ENCODE peak calls at places on chromosomes 4 and X, in seven cellular contexts. One of them, this sample, is unnamed.

GRCh38 chr4:41963105-41963504 is 18.5 kb upstream of the DCAF4L1 start:
- DNase-seq in AG10803: peak
- DNase-seq in cardiac muscle cell: peak
- DNase-seq in foreskin fibroblast: peak
- DNase-seq in psoas muscle: no peak
- DNase-seq in IMR-90: peak
- DNase-seq in A673: peak
- DNase-seq in this sample: no peak

GRCh38 chr4:105257817-105258495 is 111.3 kb downstream of the TET2 start:
- DNase-seq in AG10803: no peak
- DNase-seq in cardiac muscle cell: no peak
- DNase-seq in foreskin fibroblast: no peak
- DNase-seq in psoas muscle: no peak
- DNase-seq in IMR-90: no peak
- DNase-seq in A673: no peak
- DNase-seq in this sample: no peak

GRCh38 chrX:84219551-84219950 is 31.6 kb upstream of the RPS6KA6 start:
- DNase-seq in AG10803: no peak
- DNase-seq in cardiac muscle cell: no peak
- DNase-seq in foreskin fibroblast: no peak
- DNase-seq in psoas muscle: no peak
- DNase-seq in IMR-90: no peak
- DNase-seq in A673: no peak
- DNase-seq in this sample: no peak

GRCh38 chr4:26803462-26803861 is 57.2 kb upstream of the STIM2 start:
- DNase-seq in AG10803: peak
- DNase-seq in cardiac muscle cell: peak
- DNase-seq in foreskin fibroblast: peak
- DNase-seq in psoas muscle: no peak
- DNase-seq in IMR-90: no peak
- DNase-seq in A673: peak
- DNase-seq in this sample: no peak

GRCh38 chr4:73727685-73728084 is 12.7 kb upstream of the CXCL8 start:
- DNase-seq in AG10803: no peak
- DNase-seq in cardiac muscle cell: no peak
- DNase-seq in foreskin fibroblast: no peak
- DNase-seq in psoas muscle: no peak
- DNase-seq in IMR-90: no peak
- DNase-seq in A673: no peak
- DNase-seq in this sample: no peak

GRCh38 chrX:119145241-119145653 is 17.6 kb upstream of the KIAA1210 start:
- DNase-seq in AG10803: peak
- DNase-seq in cardiac muscle cell: peak
- DNase-seq in foreskin fibroblast: peak
- DNase-seq in psoas muscle: no peak
- DNase-seq in IMR-90: no peak
- DNase-seq in A673: peak
- DNase-seq in this sample: no peak

GRCh38 chrX:82384401-82384800 is 1123.7 kb upstream of the POU3F4 start:
- DNase-seq in AG10803: no peak
- DNase-seq in cardiac muscle cell: no peak
- DNase-seq in foreskin fibroblast: no peak
- DNase-seq in psoas muscle: no peak
- DNase-seq in IMR-90: no peak
- DNase-seq in A673: no peak
- DNase-seq in this sample: no peak

GRCh38 chr4:74527049-74527448 is 82.1 kb downstream of the AREG start:
- DNase-seq in AG10803: no peak
- DNase-seq in cardiac muscle cell: no peak
- DNase-seq in foreskin fibroblast: peak
- DNase-seq in psoas muscle: no peak
- DNase-seq in IMR-90: no peak
- DNase-seq in A673: no peak
- DNase-seq in this sample: no peak

GRCh38 chr4:80308466-80308822 is 27.1 kb upstream of the CFAP299 start:
- DNase-seq in AG10803: no peak
- DNase-seq in cardiac muscle cell: no peak
- DNase-seq in foreskin fibroblast: no peak
- DNase-seq in psoas muscle: no peak
- DNase-seq in IMR-90: no peak
- DNase-seq in A673: no peak
- DNase-seq in this sample: no peak

GRCh38 chr4:118783887-118784286 is 52.0 kb downstream of the SEC24D start:
- DNase-seq in AG10803: peak
- DNase-seq in cardiac muscle cell: no peak
- DNase-seq in foreskin fibroblast: peak
- DNase-seq in psoas muscle: peak
- DNase-seq in IMR-90: peak
- DNase-seq in A673: peak
- DNase-seq in this sample: no peak

GRCh38 chrX:153966841-153967535 is 4.6 kb downstream of the HCFC1 start:
- DNase-seq in AG10803: no peak
- DNase-seq in cardiac muscle cell: no peak
- DNase-seq in foreskin fibroblast: peak
- DNase-seq in psoas muscle: no peak
- DNase-seq in IMR-90: peak
- DNase-seq in A673: no peak
- DNase-seq in this sample: no peak

GRCh38 chr4:122010610-122011009 is 58.8 kb upstream of the TRPC3 start:
- DNase-seq in AG10803: peak
- DNase-seq in cardiac muscle cell: no peak
- DNase-seq in foreskin fibroblast: peak
- DNase-seq in psoas muscle: no peak
- DNase-seq in IMR-90: peak
- DNase-seq in A673: no peak
- DNase-seq in this sample: peak

GRCh38 chr4:127709456-127709855 is 20.7 kb upstream of the SLC25A31 start:
- DNase-seq in AG10803: peak
- DNase-seq in cardiac muscle cell: no peak
- DNase-seq in foreskin fibroblast: no peak
- DNase-seq in psoas muscle: no peak
- DNase-seq in IMR-90: no peak
- DNase-seq in A673: no peak
- DNase-seq in this sample: no peak

GRCh38 chr4:71293705-71294104 is 45.1 kb upstream of the SLC4A4 start:
- DNase-seq in AG10803: peak
- DNase-seq in cardiac muscle cell: no peak
- DNase-seq in foreskin fibroblast: peak
- DNase-seq in psoas muscle: no peak
- DNase-seq in IMR-90: peak
- DNase-seq in A673: no peak
- DNase-seq in this sample: no peak

GRCh38 chr4:128191115-128191897 is 96.3 kb downstream of the PGRMC2 start:
- DNase-seq in AG10803: peak
- DNase-seq in cardiac muscle cell: peak
- DNase-seq in foreskin fibroblast: peak
- DNase-seq in psoas muscle: peak
- DNase-seq in IMR-90: peak
- DNase-seq in A673: peak
- DNase-seq in this sample: peak

GRCh38 chrX:55546956-55547355 is 57.3 kb upstream of the USP51 start:
- DNase-seq in AG10803: no peak
- DNase-seq in cardiac muscle cell: no peak
- DNase-seq in foreskin fibroblast: no peak
- DNase-seq in psoas muscle: no peak
- DNase-seq in IMR-90: no peak
- DNase-seq in A673: no peak
- DNase-seq in this sample: no peak

GRCh38 chr4:8337083-8337482 is 67.5 kb downstream of the HTRA3 start:
- DNase-seq in AG10803: no peak
- DNase-seq in cardiac muscle cell: no peak
- DNase-seq in foreskin fibroblast: no peak
- DNase-seq in psoas muscle: no peak
- DNase-seq in IMR-90: no peak
- DNase-seq in A673: no peak
- DNase-seq in this sample: no peak

GRCh38 chr4:182921608-182922007 is 4.4 kb upstream of the DCTD start:
- DNase-seq in AG10803: no peak
- DNase-seq in cardiac muscle cell: no peak
- DNase-seq in foreskin fibroblast: no peak
- DNase-seq in psoas muscle: no peak
- DNase-seq in IMR-90: no peak
- DNase-seq in A673: no peak
- DNase-seq in this sample: no peak

GRCh38 chr4:67928547-67928946 is 34.7 kb downstream of the TMPRSS11A start:
- DNase-seq in AG10803: no peak
- DNase-seq in cardiac muscle cell: peak
- DNase-seq in foreskin fibroblast: no peak
- DNase-seq in psoas muscle: no peak
- DNase-seq in IMR-90: no peak
- DNase-seq in A673: no peak
- DNase-seq in this sample: no peak

GRCh38 chrX:134173541-134174272 is 63.3 kb upstream of the CCDC160 start:
- DNase-seq in AG10803: no peak
- DNase-seq in cardiac muscle cell: peak
- DNase-seq in foreskin fibroblast: no peak
- DNase-seq in psoas muscle: no peak
- DNase-seq in IMR-90: no peak
- DNase-seq in A673: no peak
- DNase-seq in this sample: no peak

GRCh38 chr4:14196141-14196540 is 568.6 kb upstream of the BOD1L1 start:
- DNase-seq in AG10803: peak
- DNase-seq in cardiac muscle cell: peak
- DNase-seq in foreskin fibroblast: peak
- DNase-seq in psoas muscle: peak
- DNase-seq in IMR-90: peak
- DNase-seq in A673: peak
- DNase-seq in this sample: no peak

GRCh38 chrX:107894038-107894437 is 68.4 kb downstream of the MID2 start:
- DNase-seq in AG10803: peak
- DNase-seq in cardiac muscle cell: peak
- DNase-seq in foreskin fibroblast: peak
- DNase-seq in psoas muscle: no peak
- DNase-seq in IMR-90: peak
- DNase-seq in A673: peak
- DNase-seq in this sample: peak

GRCh38 chrX:40261955-40262596 is 164.3 kb upstream of the BCOR start:
- DNase-seq in AG10803: no peak
- DNase-seq in cardiac muscle cell: peak
- DNase-seq in foreskin fibroblast: no peak
- DNase-seq in psoas muscle: no peak
- DNase-seq in IMR-90: peak
- DNase-seq in A673: no peak
- DNase-seq in this sample: no peak

DNA sequence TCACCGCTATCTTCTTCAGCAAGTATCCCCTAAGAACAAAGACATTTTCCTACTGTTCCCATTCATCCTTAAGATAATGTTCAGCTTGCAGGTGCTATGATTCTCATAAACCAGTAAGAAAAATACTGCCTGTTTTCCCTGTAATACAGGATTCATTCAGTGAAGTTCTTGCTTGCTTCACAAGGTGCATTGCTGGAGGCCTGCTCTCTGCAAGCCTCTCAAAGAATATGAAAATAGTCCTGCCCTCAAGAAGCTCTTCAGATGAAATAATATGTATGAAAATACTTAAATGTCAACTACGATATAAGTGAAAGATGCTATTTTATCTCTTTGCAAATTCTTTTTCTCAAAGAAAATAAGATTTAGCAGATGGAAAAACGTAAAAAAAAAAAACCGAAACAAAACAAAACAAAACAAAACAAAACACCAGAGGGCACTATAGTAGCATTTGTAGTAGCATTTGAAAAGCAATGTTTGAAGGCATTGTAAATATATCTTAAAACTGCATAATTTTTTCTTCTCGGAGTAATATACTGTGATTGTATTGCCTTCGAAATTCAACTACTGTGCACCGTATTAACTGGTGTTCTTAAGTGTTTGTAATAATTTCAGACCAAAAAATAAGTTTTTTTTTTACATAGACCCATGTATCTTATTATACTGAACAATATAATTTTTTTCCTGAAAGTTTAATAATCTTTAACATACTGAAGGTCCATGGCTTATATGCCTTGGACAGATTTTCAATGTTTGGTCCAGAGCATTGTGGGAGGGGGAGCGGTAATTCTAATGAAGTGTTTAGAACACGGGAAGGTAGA is 26.0 kb downstream of the ADH4 start:
- DNase-seq in AG10803: peak
- DNase-seq in cardiac muscle cell: no peak
- DNase-seq in foreskin fibroblast: peak
- DNase-seq in psoas muscle: no peak
- DNase-seq in IMR-90: peak
- DNase-seq in A673: peak
- DNase-seq in this sample: peak
- TF ChIP-seq CTCF in AG10803: peak
- TF ChIP-seq CTCF in cardiac muscle cell: peak
- TF ChIP-seq CTCF in foreskin fibroblast: no peak
- TF ChIP-seq CTCF in psoas muscle: peak
- TF ChIP-seq CTCF in IMR-90: peak
- TF ChIP-seq CTCF in A673: peak
- TF ChIP-seq CTCF in this sample: no peak

DNA sequence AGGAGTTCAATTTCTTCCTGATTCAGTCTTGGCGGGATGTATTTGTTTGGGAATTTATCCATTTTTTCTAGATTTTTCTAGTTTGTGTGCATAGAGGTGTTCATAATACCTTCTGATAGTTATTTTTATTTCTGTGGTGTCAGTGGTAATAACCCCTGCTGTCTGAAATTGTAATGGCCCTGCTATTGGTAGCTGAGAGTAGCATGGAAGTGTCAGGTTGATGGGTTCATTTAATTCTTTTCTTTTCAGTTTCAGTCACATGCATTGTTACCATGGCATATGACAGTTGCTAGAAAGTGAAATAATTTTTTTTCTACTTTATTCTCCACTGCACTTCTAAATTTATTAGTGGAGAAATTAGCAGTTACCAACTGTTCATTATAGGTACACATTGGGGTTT is 20.7 kb downstream of the AR start:
- DNase-seq in AG10803: no peak
- DNase-seq in cardiac muscle cell: no peak
- DNase-seq in foreskin fibroblast: no peak
- DNase-seq in psoas muscle: no peak
- DNase-seq in IMR-90: no peak
- DNase-seq in A673: no peak
- DNase-seq in this sample: no peak
- TF ChIP-seq CTCF in AG10803: no peak
- TF ChIP-seq CTCF in cardiac muscle cell: no peak
- TF ChIP-seq CTCF in foreskin fibroblast: no peak
- TF ChIP-seq CTCF in psoas muscle: no peak
- TF ChIP-seq CTCF in IMR-90: no peak
- TF ChIP-seq CTCF in A673: no peak
- TF ChIP-seq CTCF in this sample: no peak

GRCh38 chrX:138847930-138848329 is 136.4 kb upstream of the FGF13 start:
- DNase-seq in AG10803: peak
- DNase-seq in cardiac muscle cell: peak
- DNase-seq in foreskin fibroblast: peak
- DNase-seq in psoas muscle: no peak
- DNase-seq in IMR-90: no peak
- DNase-seq in A673: peak
- DNase-seq in this sample: no peak
- TF ChIP-seq CTCF in AG10803: peak
- TF ChIP-seq CTCF in cardiac muscle cell: peak
- TF ChIP-seq CTCF in foreskin fibroblast: peak
- TF ChIP-seq CTCF in psoas muscle: no peak
- TF ChIP-seq CTCF in IMR-90: no peak
- TF ChIP-seq CTCF in A673: peak
- TF ChIP-seq CTCF in this sample: no peak

DNA sequence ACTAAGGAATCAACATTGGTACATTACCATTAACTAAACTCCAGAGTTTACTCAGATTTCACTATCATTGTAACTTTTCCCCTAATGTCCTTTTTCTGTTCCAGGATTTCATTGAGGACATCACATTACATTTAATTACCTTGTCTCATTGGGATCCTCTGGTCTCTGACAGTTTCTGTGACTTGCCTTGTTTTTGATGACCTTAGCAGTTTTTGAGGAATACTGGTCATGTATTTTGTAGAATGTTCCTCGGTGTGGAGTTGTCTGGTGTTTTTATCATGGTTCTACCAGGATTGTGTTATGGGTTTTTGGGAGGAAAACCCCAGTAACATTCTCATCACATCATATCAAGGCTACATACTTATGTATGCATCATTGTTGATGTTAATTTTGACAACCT is 95.6 kb upstream of the TBC1D9 start:
- DNase-seq in AG10803: no peak
- DNase-seq in cardiac muscle cell: no peak
- DNase-seq in foreskin fibroblast: no peak
- DNase-seq in psoas muscle: no peak
- DNase-seq in IMR-90: no peak
- DNase-seq in A673: no peak
- DNase-seq in this sample: no peak
- TF ChIP-seq CTCF in AG10803: no peak
- TF ChIP-seq CTCF in cardiac muscle cell: no peak
- TF ChIP-seq CTCF in foreskin fibroblast: no peak
- TF ChIP-seq CTCF in psoas muscle: no peak
- TF ChIP-seq CTCF in IMR-90: no peak
- TF ChIP-seq CTCF in A673: no peak
- TF ChIP-seq CTCF in this sample: no peak